ENCODE peak calls at places on chromosomes 7 and 10, in four cellular contexts. D is bronchial epithelial cell, J is mesothelial cell of epicardium, U is lower leg skin. A is an unnamed sample.

GRCh38 chr7:55339033-55339995 is 25.8 kb upstream of the LANCL2 start:
- DNase-seq in J (no peak), U (no peak), D (no peak), A (no peak)

GRCh38 chr10:109977382-109977806 is 30.4 kb upstream of the ADD3 start:
- DNase-seq in D (no peak), U (no peak), J (no peak), A (no peak)

GRCh38 chr10:120039066-120039465 is 146.5 kb downstream of the SEC23IP start:
- DNase-seq in U (no peak), J (no peak), D (no peak), A (no peak)

GRCh38 chr7:95646350-95646749 is 50.0 kb upstream of the PDK4 start:
- DNase-seq in J (no peak), U (no peak), D (no peak), A (no peak)

GRCh38 chr10:102610499-102610898 is 33.8 kb upstream of the TRIM8 start:
- DNase-seq in D (peak), J (no peak), U (peak), A (no peak)

GRCh38 chr7:330554-331230 is 40.7 kb downstream of the FOXL3 start:
- DNase-seq in U (no peak), J (no peak), D (no peak), A (no peak)

GRCh38 chr10:1198453-1199344 is 142.5 kb downstream of the WDR37 start:
- DNase-seq in J (no peak), D (no peak), U (peak), A (no peak)

GRCh38 chr7:127949670-127950069 is 81.6 kb downstream of the LRRC4 start:
- DNase-seq in J (no peak), D (no peak), U (no peak), A (no peak)

GRCh38 chr7:105934577-105935185 is 28.4 kb upstream of the CDHR3 start:
- DNase-seq in D (peak), U (no peak), J (no peak), A (no peak)

GRCh38 chr7:18087031-18087686 is 59.5 kb upstream of the PRPS1L1 start:
- DNase-seq in U (no peak), D (no peak), J (peak), A (no peak)

GRCh38 chr7:16416289-16417282 is 4.8 kb downstream of the CRPPA start:
- DNase-seq in D (peak), J (no peak), U (no peak), A (no peak)

GRCh38 chr10:34815174-34816066 is at the start of gene PARD3:
- DNase-seq in J (peak), U (peak), D (peak), A (no peak)

GRCh38 chr7:154743211-154743610 is 259.7 kb downstream of the PAXIP1 start:
- DNase-seq in D (no peak), U (peak), J (no peak), A (no peak)

GRCh38 chr7:34135924-34136323 is 230.6 kb downstream of the BMPER start:
- DNase-seq in U (no peak), D (no peak), J (no peak), A (no peak)

GRCh38 chr10:114648368-114648767 is 9.7 kb downstream of the ABLIM1 start:
- DNase-seq in U (no peak), J (no peak), D (peak), A (peak)

GRCh38 chr10:44242091-44242490 is 142.8 kb downstream of the CXCL12 start:
- DNase-seq in D (no peak), U (no peak), J (no peak), A (no peak)

GRCh38 chr7:21912305-21912704 is 33.4 kb downstream of the CDCA7L start:
- DNase-seq in U (no peak), J (no peak), D (no peak), A (peak)

GRCh38 chr7:37698271-37698670 is 14.7 kb downstream of the GPR141 start:
- DNase-seq in U (no peak), D (no peak), J (no peak), A (no peak)

GRCh38 chr7:150357771-150358427 is 10.7 kb upstream of the REPIN1 start:
- DNase-seq in U (no peak), J (no peak), D (peak), A (no peak)

GRCh38 chr10:69056536-69057260 is 31.2 kb upstream of the SRGN start:
- DNase-seq in D (no peak), U (no peak), J (no peak), A (no peak)

GRCh38 chr7:91080351-91080750 is 183.9 kb upstream of the FZD1 start:
- DNase-seq in U (no peak), J (no peak), D (no peak), A (no peak)

GRCh38 chr7:91083855-91084644 is 180.2 kb upstream of the FZD1 start:
- DNase-seq in D (no peak), U (no peak), J (no peak), A (no peak)

GRCh38 chr7:91085175-91085574 is 179.1 kb upstream of the FZD1 start:
- DNase-seq in U (no peak), D (no peak), J (no peak), A (no peak)

GRCh38 chr7:91082038-91082437 is 182.2 kb upstream of the FZD1 start:
- DNase-seq in U (no peak), J (no peak), D (peak), A (peak)

GRCh38 chr7:91082854-91083495 is 181.3 kb upstream of the FZD1 start:
- DNase-seq in D (peak), J (no peak), U (no peak), A (no peak)
- TF ChIP-seq CTCF in D (peak), J (peak), U (no peak), A (peak)

DNA sequence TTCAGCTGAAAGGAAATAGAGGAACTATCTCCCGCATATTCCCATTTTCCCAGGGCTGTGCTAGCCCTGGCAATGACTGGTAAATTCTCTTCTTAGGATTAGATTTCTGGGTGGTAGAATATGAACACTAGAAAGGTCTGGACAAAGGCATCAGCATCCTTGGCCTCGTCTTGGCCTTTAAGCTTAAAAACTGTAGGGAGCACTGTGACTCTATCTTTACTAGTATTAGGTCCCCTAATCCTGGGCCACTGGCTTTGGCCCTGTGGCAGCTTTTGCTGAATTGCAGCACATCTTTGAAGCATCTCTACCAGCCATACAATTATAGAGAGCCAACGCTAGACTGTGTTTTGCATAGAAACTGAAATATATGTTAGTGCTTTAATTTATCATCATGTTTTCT is 41.5 kb upstream of the EBLN1 start:
- DNase-seq in U (no peak), D (no peak), J (no peak), A (no peak)
- TF ChIP-seq CTCF in U (no peak), D (no peak), J (no peak), A (no peak)

GRCh38 chr7:96962221-96962620 is 43.1 kb upstream of the DLX6 start:
- DNase-seq in J (no peak), D (peak), U (no peak), A (no peak)
- TF ChIP-seq CTCF in J (no peak), D (no peak), U (no peak), A (no peak)

GRCh38 chr10:61943699-61944444 is 42.4 kb downstream of the ARID5B start:
- DNase-seq in U (no peak), J (no peak), D (peak), A (no peak)
- TF ChIP-seq CTCF in U (no peak), J (no peak), D (no peak), A (no peak)

DNA sequence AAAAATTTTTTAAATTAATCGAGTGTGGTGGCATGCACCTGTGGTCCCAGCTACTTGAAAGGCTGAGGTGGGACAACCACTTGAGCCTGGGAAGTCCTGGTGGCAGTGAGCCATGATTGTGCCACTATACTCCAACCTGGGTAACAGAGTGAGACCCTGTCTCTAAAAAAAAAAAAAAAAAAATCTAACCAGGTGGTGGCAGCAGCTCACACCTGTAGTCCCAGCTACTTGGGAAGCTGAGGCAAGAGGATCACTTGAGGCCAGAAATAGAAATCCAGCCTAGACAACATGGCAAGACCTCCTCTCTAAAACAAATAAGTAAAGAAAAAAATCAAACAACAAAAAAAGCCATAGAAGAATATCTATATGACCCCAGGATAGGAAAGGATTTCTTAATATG is 3.6 kb upstream of the MYOF start:
- DNase-seq in J (no peak), U (no peak), D (no peak), A (no peak)
- TF ChIP-seq CTCF in J (no peak), U (no peak), D (no peak), A (no peak)

GRCh38 chr7:117035463-117035862 is 82.2 kb downstream of the ST7 start:
- DNase-seq in D (no peak), U (no peak), J (no peak), A (no peak)
- TF ChIP-seq CTCF in D (no peak), U (no peak), J (no peak), A (no peak)

GRCh38 chr10:96641896-96642295 is 55.1 kb upstream of the TM9SF3 start:
- DNase-seq in D (no peak), U (no peak), J (no peak), A (no peak)

GRCh38 chr10:96642973-96643372 is 56.2 kb upstream of the TM9SF3 start:
- DNase-seq in J (no peak), D (peak), U (peak), A (no peak)

GRCh38 chr10:96645191-96645721 is 58.4 kb upstream of the TM9SF3 start:
- DNase-seq in D (no peak), J (no peak), U (no peak), A (no peak)

GRCh38 chr10:96642530-96642929 is 55.7 kb upstream of the TM9SF3 start:
- DNase-seq in J (no peak), D (no peak), U (no peak), A (no peak)

DNA sequence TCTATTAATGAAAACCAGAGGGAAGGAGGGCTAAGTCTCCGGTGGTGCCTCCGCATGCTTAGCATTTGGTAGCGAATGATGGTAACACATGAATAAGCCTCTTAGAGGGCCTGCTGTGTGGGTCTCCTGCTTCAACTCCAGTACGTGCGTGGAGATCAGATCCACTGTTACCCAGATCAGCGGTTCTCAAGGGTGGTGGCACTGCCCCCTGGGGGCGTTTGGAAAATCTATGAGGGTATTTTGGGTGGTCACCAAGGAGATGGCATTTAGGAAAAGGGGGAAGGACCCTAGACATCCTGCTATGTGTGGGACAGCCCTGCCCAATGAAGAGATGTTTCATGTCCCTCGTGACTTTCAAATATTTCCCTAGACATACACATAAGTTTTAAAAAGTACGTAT is 57.1 kb upstream of the TM9SF3 start:
- DNase-seq in U (no peak), D (no peak), J (no peak), A (no peak)
- TF ChIP-seq CTCF in U (no peak), D (no peak), J (no peak), A (no peak)